ENCODE peak calls at places on chromosomes 16 and 17, in seven cellular contexts. One of them, this sample, is unnamed. For H3K4me1, the result is how much of the 10 kb centered on the place peaks cover.

GRCh38 chr17:9290226-9290613 is 268.9 kb downstream of the NTN1 start:
- DNase-seq in fibroblast of lung: no peak
- DNase-seq in Peyer's patch: no peak
- DNase-seq in A673: no peak
- DNase-seq in lung: no peak
- DNase-seq in hepatocyte: no peak
- DNase-seq in heart right ventricle: no peak
- DNase-seq in this sample: no peak

GRCh38 chr16:84732674-84733352 is 33.0 kb downstream of the USP10 start:
- DNase-seq in fibroblast of lung: no peak
- DNase-seq in Peyer's patch: no peak
- DNase-seq in A673: no peak
- DNase-seq in lung: no peak
- DNase-seq in hepatocyte: no peak
- DNase-seq in heart right ventricle: no peak
- DNase-seq in this sample: no peak

GRCh38 chr17:2086306-2086705 is 31.4 kb downstream of the HIC1 start:
- DNase-seq in fibroblast of lung: no peak
- DNase-seq in Peyer's patch: no peak
- DNase-seq in A673: no peak
- DNase-seq in lung: no peak
- DNase-seq in hepatocyte: no peak
- DNase-seq in heart right ventricle: no peak
- DNase-seq in this sample: no peak

GRCh38 chr17:7237266-7237760 is 1.9 kb downstream of the PHF23 start:
- DNase-seq in fibroblast of lung: no peak
- DNase-seq in Peyer's patch: no peak
- DNase-seq in A673: no peak
- DNase-seq in lung: no peak
- DNase-seq in hepatocyte: no peak
- DNase-seq in heart right ventricle: no peak
- DNase-seq in this sample: no peak

GRCh38 chr16:29898135-29898534 is 1.2 kb downstream of the SEZ6L2 start:
- DNase-seq in fibroblast of lung: no peak
- DNase-seq in Peyer's patch: no peak
- DNase-seq in A673: no peak
- DNase-seq in lung: no peak
- DNase-seq in hepatocyte: no peak
- DNase-seq in heart right ventricle: no peak
- DNase-seq in this sample: no peak

GRCh38 chr17:49055181-49055927 is 58.2 kb downstream of the IGF2BP1 start:
- DNase-seq in fibroblast of lung: no peak
- DNase-seq in Peyer's patch: no peak
- DNase-seq in A673: no peak
- DNase-seq in lung: no peak
- DNase-seq in hepatocyte: no peak
- DNase-seq in heart right ventricle: no peak
- DNase-seq in this sample: no peak

GRCh38 chr17:7857724-7858486 is at the start of gene CYB5D1:
- DNase-seq in fibroblast of lung: peak
- DNase-seq in Peyer's patch: peak
- DNase-seq in A673: peak
- DNase-seq in lung: peak
- DNase-seq in hepatocyte: peak
- DNase-seq in heart right ventricle: peak
- DNase-seq in this sample: peak

GRCh38 chr17:2050246-2050866 is 4.5 kb upstream of the HIC1 start:
- DNase-seq in fibroblast of lung: peak
- DNase-seq in Peyer's patch: peak
- DNase-seq in A673: peak
- DNase-seq in lung: no peak
- DNase-seq in hepatocyte: peak
- DNase-seq in heart right ventricle: no peak
- DNase-seq in this sample: peak

GRCh38 chr16:56357765-56358322 is 67.5 kb downstream of the AMFR start:
- DNase-seq in fibroblast of lung: no peak
- DNase-seq in Peyer's patch: peak
- DNase-seq in A673: no peak
- DNase-seq in lung: no peak
- DNase-seq in hepatocyte: no peak
- DNase-seq in heart right ventricle: no peak
- DNase-seq in this sample: no peak

GRCh38 chr17:45578516-45579455 is 88.3 kb upstream of the PLEKHM1 start:
- DNase-seq in fibroblast of lung: peak
- DNase-seq in Peyer's patch: no peak
- DNase-seq in A673: no peak
- DNase-seq in lung: no peak
- DNase-seq in hepatocyte: peak
- DNase-seq in heart right ventricle: no peak
- DNase-seq in this sample: no peak

GRCh38 chr17:16013943-16014407 is 14.4 kb downstream of the TTC19 start:
- DNase-seq in fibroblast of lung: peak
- DNase-seq in Peyer's patch: no peak
- DNase-seq in A673: peak
- DNase-seq in lung: no peak
- DNase-seq in hepatocyte: peak
- DNase-seq in heart right ventricle: no peak
- DNase-seq in this sample: no peak

GRCh38 chr17:80737106-80738019 is 192.7 kb downstream of the RPTOR start:
- DNase-seq in fibroblast of lung: no peak
- DNase-seq in Peyer's patch: peak
- DNase-seq in A673: no peak
- DNase-seq in lung: no peak
- DNase-seq in hepatocyte: no peak
- DNase-seq in heart right ventricle: no peak
- DNase-seq in this sample: no peak

GRCh38 chr16:57405194-57405593 is 627 bp downstream of the CCL17 start:
- DNase-seq in fibroblast of lung: no peak
- DNase-seq in Peyer's patch: no peak
- DNase-seq in A673: no peak
- DNase-seq in lung: no peak
- DNase-seq in hepatocyte: no peak
- DNase-seq in heart right ventricle: no peak
- DNase-seq in this sample: no peak

GRCh38 chr17:56947741-56948140 is 13.1 kb downstream of the COIL start:
- DNase-seq in fibroblast of lung: no peak
- DNase-seq in Peyer's patch: no peak
- DNase-seq in A673: no peak
- DNase-seq in lung: no peak
- DNase-seq in hepatocyte: no peak
- DNase-seq in heart right ventricle: no peak
- DNase-seq in this sample: no peak

GRCh38 chr16:22424161-22424937 is 49.9 kb upstream of the CDR2 start:
- DNase-seq in fibroblast of lung: peak
- DNase-seq in Peyer's patch: no peak
- DNase-seq in A673: no peak
- DNase-seq in lung: no peak
- DNase-seq in hepatocyte: no peak
- DNase-seq in heart right ventricle: no peak
- DNase-seq in this sample: no peak

GRCh38 chr16:73176577-73177013 is 128.7 kb upstream of the ZFHX3 start:
- DNase-seq in fibroblast of lung: peak
- DNase-seq in Peyer's patch: no peak
- DNase-seq in A673: peak
- DNase-seq in lung: no peak
- DNase-seq in hepatocyte: peak
- DNase-seq in heart right ventricle: no peak
- DNase-seq in this sample: no peak

GRCh38 chr16:85227262-85227923 is 115.1 kb upstream of the CIBAR2 start:
- DNase-seq in fibroblast of lung: no peak
- DNase-seq in Peyer's patch: no peak
- DNase-seq in A673: no peak
- DNase-seq in lung: no peak
- DNase-seq in hepatocyte: no peak
- DNase-seq in heart right ventricle: no peak
- DNase-seq in this sample: no peak

GRCh38 chr16:68403177-68403576 is 45.1 kb downstream of the SMPD3 start:
- DNase-seq in fibroblast of lung: no peak
- DNase-seq in Peyer's patch: no peak
- DNase-seq in A673: no peak
- DNase-seq in lung: no peak
- DNase-seq in hepatocyte: no peak
- DNase-seq in heart right ventricle: no peak
- DNase-seq in this sample: no peak

GRCh38 chr17:59796785-59797205 is 89.3 kb downstream of the VMP1 start:
- DNase-seq in fibroblast of lung: peak
- DNase-seq in Peyer's patch: no peak
- DNase-seq in A673: no peak
- DNase-seq in lung: no peak
- DNase-seq in hepatocyte: no peak
- DNase-seq in heart right ventricle: no peak
- DNase-seq in this sample: no peak

GRCh38 chr16:56617212-56618085 is 8.1 kb upstream of the MT1E start:
- DNase-seq in fibroblast of lung: peak
- DNase-seq in Peyer's patch: peak
- DNase-seq in A673: no peak
- DNase-seq in lung: peak
- DNase-seq in hepatocyte: peak
- DNase-seq in heart right ventricle: peak
- DNase-seq in this sample: no peak

GRCh38 chr17:71084219-71084618 is 914.9 kb downstream of the KCNJ2 start:
- DNase-seq in fibroblast of lung: peak
- DNase-seq in Peyer's patch: peak
- DNase-seq in A673: peak
- DNase-seq in lung: peak
- DNase-seq in hepatocyte: peak
- DNase-seq in heart right ventricle: no peak
- DNase-seq in this sample: no peak

GRCh38 chr17:48486557-48486956 is 44.3 kb downstream of the HOXB1 start:
- DNase-seq in fibroblast of lung: peak
- DNase-seq in Peyer's patch: no peak
- DNase-seq in A673: no peak
- DNase-seq in lung: no peak
- DNase-seq in hepatocyte: peak
- DNase-seq in heart right ventricle: no peak
- DNase-seq in this sample: no peak

GRCh38 chr17:3968017-3968416 is 3.8 kb upstream of the ATP2A3 start:
- DNase-seq in fibroblast of lung: no peak
- DNase-seq in Peyer's patch: no peak
- DNase-seq in A673: no peak
- DNase-seq in lung: no peak
- DNase-seq in hepatocyte: no peak
- DNase-seq in heart right ventricle: no peak
- DNase-seq in this sample: no peak
- H3K4me1 ChIP-seq in fibroblast of lung: under half
- H3K4me1 ChIP-seq in Peyer's patch: under half
- H3K4me1 ChIP-seq in A673: under half
- H3K4me1 ChIP-seq in lung: under half
- H3K4me1 ChIP-seq in hepatocyte: under half
- H3K4me1 ChIP-seq in heart right ventricle: under half
- H3K4me1 ChIP-seq in this sample: under half

GRCh38 chr16:17225551-17225950 is 245.2 kb downstream of the XYLT1 start:
- DNase-seq in fibroblast of lung: peak
- DNase-seq in Peyer's patch: no peak
- DNase-seq in A673: no peak
- DNase-seq in lung: no peak
- DNase-seq in hepatocyte: no peak
- DNase-seq in heart right ventricle: no peak
- DNase-seq in this sample: no peak
- H3K4me3 ChIP-seq in fibroblast of lung: no peak
- H3K4me3 ChIP-seq in Peyer's patch: no peak
- H3K4me3 ChIP-seq in A673: no peak
- H3K4me3 ChIP-seq in lung: no peak
- H3K4me3 ChIP-seq in hepatocyte: no peak
- H3K4me3 ChIP-seq in heart right ventricle: no peak
- H3K4me3 ChIP-seq in this sample: no peak

DNA sequence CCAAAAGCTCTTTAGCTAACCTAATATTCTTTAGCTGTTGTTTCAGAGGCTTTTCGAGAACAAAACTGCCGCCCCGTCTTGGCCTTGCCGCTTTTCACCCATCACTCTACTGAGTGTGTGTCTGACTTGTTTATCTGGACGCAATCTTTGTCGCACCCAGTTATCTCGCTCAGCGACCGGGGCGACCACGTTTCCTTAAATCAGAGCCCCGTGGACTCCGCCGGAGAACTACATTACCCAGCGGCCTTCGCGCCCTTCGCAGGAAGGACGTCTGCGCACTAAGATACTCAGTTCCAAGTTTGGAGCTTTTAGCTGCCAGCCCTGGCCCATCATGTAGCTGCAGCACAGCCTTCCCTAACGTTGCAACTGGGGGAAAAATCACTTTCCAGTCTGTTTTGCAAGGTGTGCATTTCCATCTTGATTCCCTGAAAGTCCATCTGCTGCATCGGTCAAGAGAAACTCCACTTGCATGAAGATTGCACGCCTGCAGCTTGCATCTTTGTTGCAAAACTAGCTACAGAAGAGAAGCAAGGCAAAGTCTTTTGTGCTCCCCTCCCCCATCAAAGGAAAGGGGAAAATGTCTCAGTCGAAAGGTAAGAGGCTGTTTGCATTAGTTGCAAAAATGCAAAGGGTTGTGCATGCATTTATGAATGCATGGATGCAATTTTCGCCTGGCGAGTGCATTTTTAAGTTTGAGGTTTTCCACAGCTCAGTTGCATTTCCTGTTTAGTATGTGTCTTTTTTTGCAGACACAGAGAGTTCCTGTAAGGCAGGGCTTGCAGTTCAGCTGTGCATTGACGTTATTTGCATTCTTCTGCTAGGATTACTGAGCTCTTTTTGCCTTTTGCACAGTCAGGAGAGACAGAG is at the start of gene MAP2K6:
- DNase-seq in fibroblast of lung: peak
- DNase-seq in Peyer's patch: peak
- DNase-seq in A673: peak
- DNase-seq in lung: peak
- DNase-seq in hepatocyte: peak
- DNase-seq in heart right ventricle: peak
- DNase-seq in this sample: peak
- H3K27ac ChIP-seq in fibroblast of lung: peak
- H3K27ac ChIP-seq in Peyer's patch: no peak
- H3K27ac ChIP-seq in A673: no peak
- H3K27ac ChIP-seq in lung: peak
- H3K27ac ChIP-seq in hepatocyte: peak
- H3K27ac ChIP-seq in heart right ventricle: no peak
- H3K27ac ChIP-seq in this sample: peak

DNA sequence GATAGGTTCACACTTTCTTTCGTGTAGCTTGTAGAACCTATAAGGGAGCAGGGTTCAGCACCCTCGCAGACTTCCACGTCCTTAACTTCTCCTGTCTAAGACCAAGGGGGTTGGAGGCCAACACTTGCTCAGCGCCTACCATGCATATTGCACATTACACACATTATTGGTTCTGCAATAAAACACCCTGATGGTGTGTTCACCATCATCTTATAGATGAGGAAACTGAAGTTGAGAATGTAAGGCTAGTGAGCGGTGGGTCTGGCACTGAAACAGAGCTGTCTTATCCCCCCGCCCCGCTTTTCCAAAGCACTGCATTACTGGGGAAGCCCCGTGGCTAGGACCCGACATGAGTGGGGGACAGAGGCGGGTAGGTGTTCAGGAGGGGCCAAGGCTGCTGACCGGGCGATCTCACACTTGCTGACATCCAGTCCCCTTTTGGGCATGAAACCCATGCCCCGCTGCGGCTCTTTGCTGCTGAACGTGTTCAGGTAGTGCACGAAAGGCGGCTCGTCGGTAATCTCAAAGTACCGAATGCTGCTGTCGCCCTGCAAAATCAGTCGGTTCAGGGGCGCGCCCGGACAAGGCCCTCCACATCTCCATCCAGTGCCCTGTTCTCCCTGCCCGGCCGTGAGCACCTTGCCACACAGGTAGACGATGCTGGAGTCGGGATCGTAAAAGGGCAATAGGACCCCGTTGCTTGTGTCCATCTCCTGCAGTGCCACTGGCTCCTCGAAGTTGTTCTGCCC is 6.2 kb downstream of the CORO6 start:
- DNase-seq in fibroblast of lung: no peak
- DNase-seq in Peyer's patch: no peak
- DNase-seq in A673: no peak
- DNase-seq in lung: no peak
- DNase-seq in hepatocyte: no peak
- DNase-seq in heart right ventricle: no peak
- DNase-seq in this sample: peak
- H3K4me1 ChIP-seq in fibroblast of lung: under half
- H3K4me1 ChIP-seq in Peyer's patch: half or more
- H3K4me1 ChIP-seq in A673: under half
- H3K4me1 ChIP-seq in lung: under half
- H3K4me1 ChIP-seq in hepatocyte: under half
- H3K4me1 ChIP-seq in heart right ventricle: half or more
- H3K4me1 ChIP-seq in this sample: half or more